ENCODE peak calls at places on chromosomes 16 and 17, in five cellular contexts. G, I, W, R and Y are unnamed samples.

GRCh38 chr17:9389116-9389515 is 186.5 kb downstream of the STX8 start:
- DNase-seq in G (peak; percentile 73), I (no peak), W (no peak), R (peak; percentile 72), Y (peak; percentile 42)

GRCh38 chr17:78990349-78991016 is 10.8 kb upstream of the LGALS3BP start:
- DNase-seq in G (no peak), I (no peak), W (no peak), R (no peak), Y (no peak)

GRCh38 chr17:68431661-68432071 is 25.6 kb downstream of the WIPI1 start:
- DNase-seq in G (peak; percentile 25), I (peak; percentile 45), W (no peak), R (no peak), Y (no peak)

GRCh38 chr16:9302102-9302501 is 210.7 kb downstream of the HAPSTR1 start:
- DNase-seq in G (no peak), I (no peak), W (no peak), R (no peak), Y (no peak)

GRCh38 chr17:39151680-39152058 is 232 bp upstream of the PLXDC1 start:
- DNase-seq in G (no peak), I (no peak), W (no peak), R (no peak), Y (no peak)

GRCh38 chr17:73156887-73157870 is 7.6 kb upstream of the SSTR2 start:
- DNase-seq in G (no peak), I (no peak), W (no peak), R (no peak), Y (no peak)

GRCh38 chr17:27422601-27423000 is 33.6 kb upstream of the KSR1 start:
- DNase-seq in G (no peak), I (no peak), W (no peak), R (no peak), Y (no peak)

GRCh38 chr17:73952498-73953205 is 250.8 kb upstream of the RPL38 start:
- DNase-seq in G (no peak), I (peak; percentile 69), W (peak; percentile 28), R (no peak), Y (no peak)

GRCh38 chr16:11233727-11234376 is 22.2 kb downstream of the SOCS1 start:
- DNase-seq in G (no peak), I (peak; percentile 52), W (peak; percentile 72), R (no peak), Y (peak; percentile 32)

GRCh38 chr17:56478836-56479447 is 114.6 kb upstream of the NOG start:
- DNase-seq in G (peak; percentile 39), I (peak; percentile 52), W (no peak), R (no peak), Y (no peak)

GRCh38 chr16:4345439-4346204 is 5.5 kb downstream of the PAM16 start:
- DNase-seq in G (no peak), I (no peak), W (no peak), R (no peak), Y (no peak)

GRCh38 chr17:7005716-7006115 is 6.7 kb upstream of the RNASEK start:
- DNase-seq in G (no peak), I (no peak), W (no peak), R (no peak), Y (no peak)

GRCh38 chr16:90077757-90078593 is 844 bp upstream of the PRDM7 start:
- DNase-seq in G (no peak), I (peak; percentile 40), W (no peak), R (no peak), Y (no peak)

GRCh38 chr16:72211085-72211484 is 39.1 kb upstream of the PMFBP1 start:
- DNase-seq in G (no peak), I (no peak), W (no peak), R (no peak), Y (no peak)

GRCh38 chr17:57442914-57443571 is 186.7 kb downstream of the MSI2 start:
- DNase-seq in G (peak; percentile 33), I (no peak), W (peak; percentile 40), R (no peak), Y (peak; percentile 52)

GRCh38 chr17:36524428-36524876 is 10.2 kb downstream of the MYO19 start:
- DNase-seq in G (peak; percentile 19), I (no peak), W (no peak), R (no peak), Y (no peak)

GRCh38 chr17:45171338-45172231 is 9.9 kb downstream of the HEXIM2 start:
- DNase-seq in G (peak; percentile 66), I (peak; percentile 79), W (no peak), R (peak; percentile 53), Y (no peak)

GRCh38 chr17:57739402-57740224 is 5.5 kb downstream of the CCDC182 start:
- DNase-seq in G (peak; percentile 6), I (peak; percentile 60), W (no peak), R (no peak), Y (no peak)

GRCh38 chr17:39239640-39240314 is 14.0 kb upstream of the STAC2 start:
- DNase-seq in G (no peak), I (peak; percentile 95), W (peak; percentile 41), R (no peak), Y (peak; percentile 57)